ENCODE peak calls at places on chromosomes 7 and 10, in ten cellular contexts. Z is stomach; J is HTR-8/SVneo; D is HCEC 1CT; M is pons; C is T-helper 9 cell; I is naive thymus-derived CD8-positive, alpha-beta T cell; L is nephron progenitor cell; B is PC-3; G is fibroblast of pulmonary artery. N is an unnamed sample.

GRCh38 chr10:71657604-71658348 is 61.8 kb downstream of the C10orf105 start:
- DNase-seq in M (no peak), D (no peak), J (no peak), Z (no peak), B (no peak), G (no peak), C (no peak), L (peak), I (no peak), N (no peak)

GRCh38 chr7:101173752-101174244 is 6.3 kb downstream of the NAT16 start:
- DNase-seq in B (peak), G (peak), J (no peak), M (no peak), D (peak), I (peak), L (peak), Z (peak), C (peak), N (peak)

GRCh38 chr7:158409816-158410330 is 177.8 kb downstream of the PTPRN2 start:
- DNase-seq in M (no peak), L (no peak), Z (no peak), C (no peak), B (no peak), J (no peak), G (no peak), D (no peak), I (no peak), N (no peak)

GRCh38 chr7:2757361-2757903 is 69.4 kb downstream of the AMZ1 start:
- DNase-seq in D (peak), C (no peak), G (no peak), L (no peak), B (peak), M (peak), J (peak), I (no peak), Z (no peak), N (no peak)

GRCh38 chr7:16708980-16709379 is 44.6 kb upstream of the TSPAN13 start:
- DNase-seq in L (no peak), Z (no peak), C (no peak), D (peak), I (no peak), B (peak), J (peak), G (peak), M (no peak), N (no peak)

GRCh38 chr7:138885383-138886147 is 87.6 kb upstream of the ATP6V0A4 start:
- DNase-seq in I (no peak), G (no peak), L (no peak), J (no peak), C (no peak), D (no peak), B (peak), M (no peak), Z (no peak), N (no peak)

GRCh38 chr10:104104926-104105325 is 17.0 kb upstream of the SFR1 start:
- DNase-seq in M (no peak), I (no peak), Z (no peak), L (no peak), B (peak), C (no peak), D (no peak), G (no peak), J (no peak), N (no peak)

GRCh38 chr10:111990734-111991133 is 192.8 kb downstream of the GPAM start:
- DNase-seq in I (no peak), J (no peak), C (no peak), D (no peak), Z (no peak), L (no peak), B (no peak), M (no peak), G (no peak), N (no peak)

GRCh38 chr7:3835102-3835501 is 534.0 kb downstream of the SDK1 start:
- DNase-seq in L (no peak), J (peak), G (no peak), I (no peak), D (no peak), Z (no peak), C (no peak), M (no peak), B (peak), N (no peak)

GRCh38 chr7:30389793-30390192 is 88.8 kb downstream of the NOD1 start:
- DNase-seq in J (no peak), M (peak), D (no peak), I (no peak), B (no peak), Z (no peak), C (no peak), L (no peak), G (no peak), N (no peak)

GRCh38 chr7:155702616-155703015 is 58.2 kb downstream of the RBM33 start:
- DNase-seq in Z (no peak), L (no peak), M (no peak), G (peak), J (no peak), B (peak), I (no peak), C (no peak), D (no peak), N (no peak)

GRCh38 chr10:6958254-6958653 is 378.2 kb upstream of the PRKCQ start:
- DNase-seq in J (no peak), G (no peak), C (no peak), I (no peak), Z (no peak), L (no peak), B (no peak), D (no peak), M (peak), N (no peak)

GRCh38 chr7:2629740-2630681 is 1.8 kb upstream of the TTYH3 start:
- DNase-seq in Z (peak), G (peak), C (no peak), M (no peak), D (no peak), J (no peak), I (no peak), L (no peak), B (peak), N (no peak)

GRCh38 chr7:157679607-157680006 is 342.8 kb downstream of the DNAJB6 start:
- DNase-seq in L (no peak), M (no peak), D (no peak), J (no peak), I (no peak), B (no peak), G (no peak), Z (no peak), C (no peak), N (no peak)

GRCh38 chr10:117545141-117546019 is 2.8 kb downstream of the EMX2 start:
- DNase-seq in D (no peak), Z (no peak), C (no peak), J (no peak), G (no peak), M (no peak), I (no peak), L (peak), B (no peak), N (no peak)

GRCh38 chr10:127196227-127196954 is at the start of gene INSYN2A:
- DNase-seq in Z (no peak), I (no peak), B (peak), G (peak), D (peak), M (peak), L (peak), J (peak), C (no peak), N (no peak)

GRCh38 chr10:28327494-28327886 is 24.6 kb upstream of the MPP7 start:
- DNase-seq in Z (no peak), C (no peak), J (no peak), M (no peak), B (no peak), L (no peak), G (peak), D (peak), I (no peak), N (no peak)

GRCh38 chr10:9762966-9763656 is 1254.6 kb upstream of the CELF2 start:
- DNase-seq in Z (no peak), L (no peak), B (no peak), I (no peak), J (no peak), G (peak), M (no peak), D (peak), C (no peak), N (no peak)

GRCh38 chr10:42875792-42876191 is 93.2 kb downstream of the BMS1 start:
- DNase-seq in G (peak), Z (no peak), D (no peak), L (no peak), M (peak), J (peak), B (peak), C (no peak), I (no peak), N (no peak)

GRCh38 chr10:28922127-28922526 is 244.8 kb downstream of the BAMBI start:
- DNase-seq in B (peak), M (no peak), G (no peak), Z (no peak), I (no peak), J (no peak), D (no peak), C (no peak), L (no peak), N (no peak)

GRCh38 chr10:122152544-122152943 is 118.6 kb upstream of the BTBD16 start:
- DNase-seq in L (no peak), D (no peak), I (no peak), G (peak), C (no peak), Z (no peak), B (no peak), M (peak), J (no peak), N (no peak)

GRCh38 chr10:44967596-44967995 is 8.0 kb downstream of the RASSF4 start:
- DNase-seq in G (no peak), J (no peak), C (no peak), L (no peak), B (no peak), D (no peak), M (no peak), Z (no peak), I (no peak), N (no peak)

GRCh38 chr7:130721486-130722277 is 12.3 kb downstream of the KLF14 start:
- DNase-seq in Z (peak), B (peak), C (no peak), I (peak), D (peak), G (peak), J (peak), M (peak), L (peak), N (no peak)

GRCh38 chr7:157497367-157497743 is 160.6 kb downstream of the DNAJB6 start:
- DNase-seq in J (no peak), L (no peak), M (no peak), Z (peak), C (no peak), D (no peak), I (no peak), B (no peak), G (no peak), N (no peak)

GRCh38 chr7:7562736-7563135 is 3.9 kb upstream of the MIOS start:
- DNase-seq in M (no peak), L (no peak), J (no peak), G (no peak), Z (no peak), I (no peak), B (no peak), D (no peak), C (no peak), N (no peak)

GRCh38 chr10:133359554-133359971 is 1.7 kb upstream of the FUOM start:
- DNase-seq in J (no peak), M (no peak), I (peak), C (no peak), D (no peak), G (no peak), L (no peak), Z (peak), B (peak), N (no peak)

GRCh38 chr7:27188666-27189559 is 3.9 kb upstream of the HOXA11 start:
- DNase-seq in D (peak), B (peak), C (no peak), I (no peak), M (no peak), G (peak), Z (peak), J (no peak), L (peak), N (no peak)

GRCh38 chr7:98594348-98594747 is 22.7 kb upstream of the NPTX2 start:
- DNase-seq in G (no peak), M (no peak), D (no peak), J (no peak), L (no peak), B (no peak), Z (no peak), I (no peak), C (no peak), N (no peak)

GRCh38 chr10:75645704-75646103 is 214.3 kb downstream of the LRMDA start:
- DNase-seq in J (no peak), Z (no peak), G (no peak), L (no peak), B (no peak), M (no peak), C (no peak), I (no peak), D (no peak), N (no peak)

GRCh38 chr7:70738080-70738479 is 393.9 kb upstream of the GALNT17 start:
- DNase-seq in L (no peak), G (peak), Z (peak), B (peak), M (peak), J (no peak), D (no peak), I (no peak), C (no peak), N (no peak)

GRCh38 chr7:129122086-129122750 is 22.3 kb upstream of the TSPAN33 start:
- DNase-seq in B (no peak), L (no peak), C (no peak), J (no peak), Z (no peak), I (no peak), G (no peak), D (no peak), M (no peak), N (no peak)

GRCh38 chr7:127885222-127885772 is 145.9 kb downstream of the LRRC4 start:
- DNase-seq in B (no peak), Z (no peak), D (no peak), J (no peak), L (no peak), C (no peak), M (no peak), I (no peak), G (no peak), N (no peak)

GRCh38 chr10:4984971-4985594 is 18.6 kb downstream of the AKR1C2 start:
- DNase-seq in L (no peak), B (no peak), I (no peak), M (no peak), J (no peak), C (no peak), D (no peak), G (peak), Z (no peak), N (no peak)

GRCh38 chr7:28096713-28097112 is 83.9 kb downstream of the JAZF1 start:
- DNase-seq in L (peak), I (peak), J (peak), G (peak), M (peak), B (peak), C (peak), D (peak), Z (peak), N (no peak)

GRCh38 chr10:70106958-70107791 is 25.4 kb downstream of the AIFM2 start:
- DNase-seq in B (peak), I (no peak), J (peak), D (no peak), Z (no peak), G (no peak), L (peak), C (no peak), M (no peak), N (no peak)

GRCh38 chr10:102432162-102432950 is at the start of gene CUEDC2:
- DNase-seq in D (peak), Z (peak), J (peak), I (peak), C (peak), M (peak), B (peak), L (peak), G (peak), N (peak)

GRCh38 chr10:43135064-43135463 is 3.2 kb upstream of the CSGALNACT2 start:
- DNase-seq in D (no peak), M (no peak), Z (no peak), C (no peak), J (no peak), L (no peak), B (no peak), G (no peak), I (no peak), N (no peak)

N was measured in activated T-helper 2 cell treated with anti-CD3 and anti-CD28 coated beads, Interferon-gamma antibody, Interleukin-2, Interleukin-4, amounts not matched to agents 10 μg/mL and 5 μg/mL and 100 μg/mL, durations not matched to agents 14 hours and 24 hours and 36 hours.